ENCODE peak calls at places on chromosomes 5 and 9, in ten cellular contexts. One of them, this sample, is unnamed.

GRCh38 chr5:87829214-87829551 is 416.5 kb upstream of the CCNH start:
- DNase-seq in psoas muscle: peak; percentile 74
- DNase-seq in IMR-90: no peak
- DNase-seq in CD8-positive, alpha-beta T cell: no peak
- DNase-seq in NT2/D1: no peak
- DNase-seq in neural progenitor cell: no peak
- DNase-seq in body of pancreas: peak; percentile 82
- DNase-seq in mammary epithelial cell: peak; percentile 52
- DNase-seq in adipocyte: no peak
- DNase-seq in A549: peak; percentile 14
- DNase-seq in this sample: peak; percentile 70

GRCh38 chr9:121294866-121295661 is 27.1 kb downstream of the GSN start:
- DNase-seq in psoas muscle: peak; percentile 78
- DNase-seq in IMR-90: no peak
- DNase-seq in CD8-positive, alpha-beta T cell: no peak
- DNase-seq in NT2/D1: no peak
- DNase-seq in neural progenitor cell: no peak
- DNase-seq in body of pancreas: peak; percentile 28
- DNase-seq in mammary epithelial cell: no peak
- DNase-seq in adipocyte: peak; percentile 53
- DNase-seq in A549: no peak
- DNase-seq in this sample: peak; percentile 82

GRCh38 chr5:137283801-137284200 is 215.3 kb downstream of the SPOCK1 start:
- DNase-seq in psoas muscle: no peak
- DNase-seq in IMR-90: no peak
- DNase-seq in CD8-positive, alpha-beta T cell: no peak
- DNase-seq in NT2/D1: no peak
- DNase-seq in neural progenitor cell: no peak
- DNase-seq in body of pancreas: peak; percentile 38
- DNase-seq in mammary epithelial cell: no peak
- DNase-seq in adipocyte: no peak
- DNase-seq in A549: no peak
- DNase-seq in this sample: no peak

GRCh38 chr5:154782812-154783592 is 27.8 kb downstream of the LARP1 start:
- DNase-seq in psoas muscle: no peak
- DNase-seq in IMR-90: no peak
- DNase-seq in CD8-positive, alpha-beta T cell: no peak
- DNase-seq in NT2/D1: no peak
- DNase-seq in neural progenitor cell: peak; percentile 33
- DNase-seq in body of pancreas: no peak
- DNase-seq in mammary epithelial cell: no peak
- DNase-seq in adipocyte: no peak
- DNase-seq in A549: no peak
- DNase-seq in this sample: no peak

GRCh38 chr5:150671509-150672236 is 10.6 kb downstream of the MYOZ3 start:
- DNase-seq in psoas muscle: peak; percentile 61
- DNase-seq in IMR-90: no peak
- DNase-seq in CD8-positive, alpha-beta T cell: no peak
- DNase-seq in NT2/D1: no peak
- DNase-seq in neural progenitor cell: peak; percentile 32
- DNase-seq in body of pancreas: no peak
- DNase-seq in mammary epithelial cell: no peak
- DNase-seq in adipocyte: peak; percentile 12
- DNase-seq in A549: no peak
- DNase-seq in this sample: no peak

GRCh38 chr9:23826120-23826629 is at the start of gene ELAVL2:
- DNase-seq in psoas muscle: peak; percentile 91
- DNase-seq in IMR-90: peak; percentile 81
- DNase-seq in CD8-positive, alpha-beta T cell: peak; percentile 61
- DNase-seq in NT2/D1: peak; percentile 98
- DNase-seq in neural progenitor cell: peak; percentile 99
- DNase-seq in body of pancreas: peak; percentile 94
- DNase-seq in mammary epithelial cell: peak; percentile 100
- DNase-seq in adipocyte: peak; percentile 96
- DNase-seq in A549: peak; percentile 99
- DNase-seq in this sample: peak; percentile 89

GRCh38 chr5:117732264-117732663 is 1157.6 kb upstream of the SEMA6A start:
- DNase-seq in psoas muscle: no peak
- DNase-seq in IMR-90: no peak
- DNase-seq in CD8-positive, alpha-beta T cell: no peak
- DNase-seq in NT2/D1: no peak
- DNase-seq in neural progenitor cell: no peak
- DNase-seq in body of pancreas: no peak
- DNase-seq in mammary epithelial cell: no peak
- DNase-seq in adipocyte: no peak
- DNase-seq in A549: no peak
- DNase-seq in this sample: no peak

GRCh38 chr5:34007116-34007674 is 655 bp downstream of the AMACR start:
- DNase-seq in psoas muscle: no peak
- DNase-seq in IMR-90: no peak
- DNase-seq in CD8-positive, alpha-beta T cell: no peak
- DNase-seq in NT2/D1: no peak
- DNase-seq in neural progenitor cell: peak; percentile 30
- DNase-seq in body of pancreas: peak; percentile 23
- DNase-seq in mammary epithelial cell: no peak
- DNase-seq in adipocyte: peak; percentile 56
- DNase-seq in A549: no peak
- DNase-seq in this sample: no peak

GRCh38 chr9:7028591-7028990 is 270.8 kb downstream of the KDM4C start:
- DNase-seq in psoas muscle: no peak
- DNase-seq in IMR-90: peak; percentile 10
- DNase-seq in CD8-positive, alpha-beta T cell: no peak
- DNase-seq in NT2/D1: no peak
- DNase-seq in neural progenitor cell: no peak
- DNase-seq in body of pancreas: no peak
- DNase-seq in mammary epithelial cell: no peak
- DNase-seq in adipocyte: no peak
- DNase-seq in A549: no peak
- DNase-seq in this sample: no peak

GRCh38 chr9:69857131-69857530 is 36.5 kb downstream of the CFAP95 start:
- DNase-seq in psoas muscle: no peak
- DNase-seq in IMR-90: peak; percentile 76
- DNase-seq in CD8-positive, alpha-beta T cell: no peak
- DNase-seq in NT2/D1: no peak
- DNase-seq in neural progenitor cell: no peak
- DNase-seq in body of pancreas: no peak
- DNase-seq in mammary epithelial cell: peak; percentile 62
- DNase-seq in adipocyte: peak; percentile 56
- DNase-seq in A549: no peak
- DNase-seq in this sample: no peak

GRCh38 chr5:138637256-138637655 is 62.1 kb upstream of the HSPA9 start:
- DNase-seq in psoas muscle: no peak
- DNase-seq in IMR-90: no peak
- DNase-seq in CD8-positive, alpha-beta T cell: no peak
- DNase-seq in NT2/D1: no peak
- DNase-seq in neural progenitor cell: no peak
- DNase-seq in body of pancreas: no peak
- DNase-seq in mammary epithelial cell: no peak
- DNase-seq in adipocyte: no peak
- DNase-seq in A549: no peak
- DNase-seq in this sample: no peak

GRCh38 chr5:53879708-53880356 is 319.4 kb downstream of the NDUFS4 start:
- DNase-seq in psoas muscle: no peak
- DNase-seq in IMR-90: no peak
- DNase-seq in CD8-positive, alpha-beta T cell: no peak
- DNase-seq in NT2/D1: no peak
- DNase-seq in neural progenitor cell: no peak
- DNase-seq in body of pancreas: no peak
- DNase-seq in mammary epithelial cell: no peak
- DNase-seq in adipocyte: no peak
- DNase-seq in A549: no peak
- DNase-seq in this sample: no peak

GRCh38 chr5:53882637-53883036 is 322.2 kb downstream of the NDUFS4 start:
- DNase-seq in psoas muscle: no peak
- DNase-seq in IMR-90: peak; percentile 67
- DNase-seq in CD8-positive, alpha-beta T cell: no peak
- DNase-seq in NT2/D1: peak; percentile 46
- DNase-seq in neural progenitor cell: no peak
- DNase-seq in body of pancreas: no peak
- DNase-seq in mammary epithelial cell: no peak
- DNase-seq in adipocyte: peak; percentile 38
- DNase-seq in A549: no peak
- DNase-seq in this sample: no peak

GRCh38 chr5:53884844-53885243 is 324.4 kb downstream of the NDUFS4 start:
- DNase-seq in psoas muscle: no peak
- DNase-seq in IMR-90: peak; percentile 24
- DNase-seq in CD8-positive, alpha-beta T cell: no peak
- DNase-seq in NT2/D1: no peak
- DNase-seq in neural progenitor cell: no peak
- DNase-seq in body of pancreas: no peak
- DNase-seq in mammary epithelial cell: no peak
- DNase-seq in adipocyte: peak; percentile 22
- DNase-seq in A549: no peak
- DNase-seq in this sample: no peak

DNA sequence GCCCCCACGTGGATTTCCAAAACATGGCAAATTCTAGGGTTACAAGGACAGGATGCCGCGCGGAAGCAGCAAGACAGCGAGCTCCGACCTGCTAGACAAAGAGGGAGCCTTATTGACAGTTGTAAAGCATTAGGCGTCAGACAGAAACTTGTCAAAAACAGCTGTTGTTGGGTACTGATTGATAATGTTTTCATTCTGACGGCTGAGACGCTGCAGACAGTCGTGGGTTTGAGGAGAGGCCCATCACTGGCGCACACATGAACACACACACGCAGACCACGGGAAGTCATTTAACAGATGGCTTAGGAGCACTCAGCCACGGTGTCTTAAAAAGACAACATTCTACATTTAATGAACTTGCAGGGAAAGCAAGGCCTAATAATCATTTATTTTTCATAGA is 324.0 kb downstream of the NDUFS4 start:
- DNase-seq in psoas muscle: no peak
- DNase-seq in IMR-90: no peak
- DNase-seq in CD8-positive, alpha-beta T cell: no peak
- DNase-seq in NT2/D1: no peak
- DNase-seq in neural progenitor cell: no peak
- DNase-seq in body of pancreas: no peak
- DNase-seq in mammary epithelial cell: no peak
- DNase-seq in adipocyte: no peak
- DNase-seq in A549: no peak
- DNase-seq in this sample: no peak
- H3K4me1 ChIP-seq in psoas muscle: no peaks in the 10 kb centered on the region
- H3K4me1 ChIP-seq in IMR-90: peaks cover 7% of the 10 kb centered on the region
- H3K4me1 ChIP-seq in CD8-positive, alpha-beta T cell: no peaks in the 10 kb centered on the region
- H3K4me1 ChIP-seq in NT2/D1: no peaks in the 10 kb centered on the region
- H3K4me1 ChIP-seq in neural progenitor cell: peaks cover 49% of the 10 kb centered on the region
- H3K4me1 ChIP-seq in body of pancreas: no peaks in the 10 kb centered on the region
- H3K4me1 ChIP-seq in mammary epithelial cell: no peaks in the 10 kb centered on the region
- H3K4me1 ChIP-seq in adipocyte: peaks cover 6% of the 10 kb centered on the region
- H3K4me1 ChIP-seq in A549: no peaks in the 10 kb centered on the region
- H3K4me1 ChIP-seq in this sample: no peaks in the 10 kb centered on the region

GRCh38 chr5:73370620-73371583 is 77.7 kb downstream of the FOXD1 start:
- DNase-seq in psoas muscle: no peak
- DNase-seq in IMR-90: peak; percentile 98
- DNase-seq in CD8-positive, alpha-beta T cell: no peak
- DNase-seq in NT2/D1: peak; percentile 9
- DNase-seq in neural progenitor cell: no peak
- DNase-seq in body of pancreas: no peak
- DNase-seq in mammary epithelial cell: peak; percentile 99
- DNase-seq in adipocyte: peak; percentile 72
- DNase-seq in A549: peak; percentile 87
- DNase-seq in this sample: no peak
- H3K4me1 ChIP-seq in psoas muscle: no peaks in the 10 kb centered on the region
- H3K4me1 ChIP-seq in IMR-90: peaks cover 26% of the 10 kb centered on the region
- H3K4me1 ChIP-seq in CD8-positive, alpha-beta T cell: no peaks in the 10 kb centered on the region
- H3K4me1 ChIP-seq in NT2/D1: peaks cover 3% of the 10 kb centered on the region
- H3K4me1 ChIP-seq in neural progenitor cell: peaks cover under 1% of the 10 kb centered on the region
- H3K4me1 ChIP-seq in body of pancreas: no peaks in the 10 kb centered on the region
- H3K4me1 ChIP-seq in mammary epithelial cell: peaks cover 57% of the 10 kb centered on the region
- H3K4me1 ChIP-seq in adipocyte: peaks cover 19% of the 10 kb centered on the region
- H3K4me1 ChIP-seq in A549: peaks cover 29% of the 10 kb centered on the region
- H3K4me1 ChIP-seq in this sample: no peaks in the 10 kb centered on the region

GRCh38 chr5:72284674-72285424 is 35.2 kb downstream of the MRPS27 start:
- DNase-seq in psoas muscle: no peak
- DNase-seq in IMR-90: no peak
- DNase-seq in CD8-positive, alpha-beta T cell: no peak
- DNase-seq in NT2/D1: no peak
- DNase-seq in neural progenitor cell: no peak
- DNase-seq in body of pancreas: no peak
- DNase-seq in mammary epithelial cell: no peak
- DNase-seq in adipocyte: no peak
- DNase-seq in A549: no peak
- DNase-seq in this sample: no peak
- H3K4me1 ChIP-seq in psoas muscle: peaks cover 14% of the 10 kb centered on the region
- H3K4me1 ChIP-seq in IMR-90: peaks cover 7% of the 10 kb centered on the region
- H3K4me1 ChIP-seq in CD8-positive, alpha-beta T cell: no peaks in the 10 kb centered on the region
- H3K4me1 ChIP-seq in NT2/D1: no peaks in the 10 kb centered on the region
- H3K4me1 ChIP-seq in neural progenitor cell: no peaks in the 10 kb centered on the region
- H3K4me1 ChIP-seq in body of pancreas: peaks cover 29% of the 10 kb centered on the region
- H3K4me1 ChIP-seq in mammary epithelial cell: no peaks in the 10 kb centered on the region
- H3K4me1 ChIP-seq in adipocyte: peaks cover 35% of the 10 kb centered on the region
- H3K4me1 ChIP-seq in A549: peaks cover 34% of the 10 kb centered on the region
- H3K4me1 ChIP-seq in this sample: no peaks in the 10 kb centered on the region

GRCh38 chr5:115526604-115527003 is 18.0 kb downstream of the FEM1C start:
- DNase-seq in psoas muscle: no peak
- DNase-seq in IMR-90: no peak
- DNase-seq in CD8-positive, alpha-beta T cell: no peak
- DNase-seq in NT2/D1: no peak
- DNase-seq in neural progenitor cell: no peak
- DNase-seq in body of pancreas: no peak
- DNase-seq in mammary epithelial cell: no peak
- DNase-seq in adipocyte: no peak
- DNase-seq in A549: no peak
- DNase-seq in this sample: no peak

GRCh38 chr5:115531787-115532367 is 12.7 kb downstream of the FEM1C start:
- DNase-seq in psoas muscle: no peak
- DNase-seq in IMR-90: no peak
- DNase-seq in CD8-positive, alpha-beta T cell: no peak
- DNase-seq in NT2/D1: no peak
- DNase-seq in neural progenitor cell: no peak
- DNase-seq in body of pancreas: no peak
- DNase-seq in mammary epithelial cell: no peak
- DNase-seq in adipocyte: no peak
- DNase-seq in A549: no peak
- DNase-seq in this sample: no peak

GRCh38 chr5:115531380-115531779 is 13.2 kb downstream of the FEM1C start:
- DNase-seq in psoas muscle: no peak
- DNase-seq in IMR-90: no peak
- DNase-seq in CD8-positive, alpha-beta T cell: no peak
- DNase-seq in NT2/D1: no peak
- DNase-seq in neural progenitor cell: no peak
- DNase-seq in body of pancreas: no peak
- DNase-seq in mammary epithelial cell: no peak
- DNase-seq in adipocyte: no peak
- DNase-seq in A549: no peak
- DNase-seq in this sample: no peak

GRCh38 chr5:115532517-115532916 is 12.1 kb downstream of the FEM1C start:
- DNase-seq in psoas muscle: no peak
- DNase-seq in IMR-90: peak; percentile 46
- DNase-seq in CD8-positive, alpha-beta T cell: no peak
- DNase-seq in NT2/D1: no peak
- DNase-seq in neural progenitor cell: no peak
- DNase-seq in body of pancreas: no peak
- DNase-seq in mammary epithelial cell: no peak
- DNase-seq in adipocyte: peak; percentile 29
- DNase-seq in A549: no peak
- DNase-seq in this sample: no peak

DNA sequence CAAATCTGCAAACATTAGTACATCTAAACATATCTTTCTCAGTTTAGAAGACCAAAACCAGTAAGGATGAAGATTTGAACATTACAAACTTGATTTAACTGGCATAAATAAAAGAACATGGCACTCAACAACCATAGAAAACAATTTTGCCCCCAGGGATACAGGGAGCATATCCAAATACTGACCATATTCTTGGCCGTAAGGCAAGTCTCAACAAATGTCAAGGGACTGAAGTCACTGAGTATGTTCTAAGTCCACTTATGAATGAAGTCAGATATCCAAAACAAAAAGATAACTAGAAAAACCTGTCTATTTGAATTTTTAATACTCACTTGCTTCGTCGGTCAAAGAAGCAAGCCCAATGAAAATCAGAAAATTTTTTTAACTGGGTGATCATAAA is 14.1 kb downstream of the FEM1C start:
- DNase-seq in psoas muscle: no peak
- DNase-seq in IMR-90: no peak
- DNase-seq in CD8-positive, alpha-beta T cell: no peak
- DNase-seq in NT2/D1: no peak
- DNase-seq in neural progenitor cell: no peak
- DNase-seq in body of pancreas: no peak
- DNase-seq in mammary epithelial cell: peak; percentile 56
- DNase-seq in adipocyte: peak; percentile 19
- DNase-seq in A549: no peak
- DNase-seq in this sample: no peak
- H3K4me1 ChIP-seq in psoas muscle: peaks cover 65% of the 10 kb centered on the region
- H3K4me1 ChIP-seq in IMR-90: peaks cover 4% of the 10 kb centered on the region
- H3K4me1 ChIP-seq in CD8-positive, alpha-beta T cell: peaks cover 12% of the 10 kb centered on the region
- H3K4me1 ChIP-seq in NT2/D1: no peaks in the 10 kb centered on the region
- H3K4me1 ChIP-seq in neural progenitor cell: peaks cover 3% of the 10 kb centered on the region
- H3K4me1 ChIP-seq in body of pancreas: peaks cover 56% of the 10 kb centered on the region
- H3K4me1 ChIP-seq in mammary epithelial cell: peaks cover 9% of the 10 kb centered on the region
- H3K4me1 ChIP-seq in adipocyte: peaks cover 85% of the 10 kb centered on the region
- H3K4me1 ChIP-seq in A549: peaks cover 28% of the 10 kb centered on the region
- H3K4me1 ChIP-seq in this sample: peaks cover 7% of the 10 kb centered on the region